ENCODE peak calls at places on chromosomes 1 and 21, in nine cellular contexts. L is stromal cell of bone marrow; U is activated CD4-positive, alpha-beta T cell treated with anti-CD3 and anti-CD28 coated beads, Interleukin-2, amount 10 ng/mL, durations not matched to agents 7 days and 5 days; B is body of pancreas; N is heart left ventricle; Z is stimulated activated CD4-positive, alpha-beta T cell treated with anti-CD3 and anti-CD28 coated beads, Interleukin-4, amount 100 ng/mL, for 1 hour; Y is amygdala; F is AG09319; K is fibroblast of lung. I is an unnamed sample.

GRCh38 chr1:40316595-40317393 is at the start of gene COL9A2:
- DNase-seq in B (peak), Y (peak), K (no peak), N (no peak), Z (peak), F (no peak), L (no peak), U (peak), I (no peak)

GRCh38 chr21:18023099-18023498 is 203.9 kb upstream of the C21orf91 start:
- DNase-seq in U (no peak), Z (no peak), L (no peak), Y (no peak), F (no peak), B (no peak), K (no peak), N (no peak), I (no peak)

GRCh38 chr1:3069491-3070303 is 694 bp downstream of the PRDM16 start:
- DNase-seq in Y (peak), N (peak), B (peak), U (no peak), L (peak), K (peak), Z (no peak), F (peak), I (peak)

GRCh38 chr1:54413295-54413694 is 7.1 kb upstream of the SSBP3 start:
- DNase-seq in N (peak), Z (no peak), B (peak), F (no peak), K (peak), U (peak), Y (peak), L (peak), I (peak)

GRCh38 chr1:168091063-168091462 is 45.7 kb downstream of the GPR161 start:
- DNase-seq in B (no peak), K (no peak), N (no peak), F (no peak), Y (no peak), Z (no peak), L (no peak), U (no peak), I (no peak)

GRCh38 chr1:39076127-39076798 is 50.1 kb downstream of the NDUFS5 start:
- DNase-seq in K (peak), U (no peak), L (peak), N (peak), F (no peak), Y (peak), B (peak), Z (no peak), I (no peak)

GRCh38 chr1:194279975-194280374 is 1093.6 kb upstream of the B3GALT2 start:
- DNase-seq in L (no peak), Y (no peak), B (no peak), N (no peak), U (no peak), F (no peak), K (no peak), Z (no peak), I (no peak)

GRCh38 chr1:244361764-244362473 is 89.8 kb downstream of the ADSS2 start:
- DNase-seq in Z (no peak), K (peak), L (peak), F (peak), N (no peak), Y (no peak), B (no peak), U (no peak), I (peak)

GRCh38 chr1:57908471-57908870 is 484.6 kb upstream of the DAB1 start:
- DNase-seq in L (no peak), N (no peak), B (no peak), F (no peak), K (no peak), Y (no peak), Z (no peak), U (no peak), I (no peak)

GRCh38 chr1:221347706-221348105 is 394.2 kb downstream of the DUSP10 start:
- DNase-seq in B (no peak), U (no peak), N (no peak), F (no peak), Y (no peak), Z (no peak), L (no peak), K (no peak), I (no peak)

GRCh38 chr1:156045070-156045469 is 8.5 kb downstream of the UBQLN4 start:
- DNase-seq in Y (no peak), N (no peak), K (no peak), B (no peak), F (no peak), U (no peak), L (no peak), Z (no peak), I (no peak)

GRCh38 chr21:42058631-42059111 is 12.4 kb upstream of the UMODL1 start:
- DNase-seq in U (no peak), N (no peak), F (no peak), B (no peak), L (no peak), Z (no peak), Y (no peak), K (no peak), I (no peak)

GRCh38 chr1:163248064-163248463 is 45.3 kb upstream of the RGS5 start:
- DNase-seq in N (no peak), U (no peak), F (no peak), B (no peak), Z (no peak), L (no peak), Y (no peak), K (no peak), I (no peak)

GRCh38 chr1:2237773-2238172 is 9.7 kb downstream of the SKI start:
- DNase-seq in B (no peak), F (no peak), Z (no peak), K (peak), Y (no peak), L (no peak), U (no peak), N (peak), I (no peak)

GRCh38 chr1:171841931-171842723 is 829 bp downstream of the DNM3 start:
- DNase-seq in U (peak), Z (peak), F (no peak), B (no peak), Y (peak), K (peak), N (peak), L (no peak), I (no peak)

GRCh38 chr1:86259390-86259789 is 102.8 kb upstream of the COL24A1 start:
- DNase-seq in N (no peak), U (no peak), Z (no peak), Y (no peak), K (peak), L (peak), B (no peak), F (no peak), I (no peak)

GRCh38 chr1:66058558-66058957 is 265.9 kb downstream of the PDE4B start:
- DNase-seq in K (no peak), Z (no peak), L (no peak), N (no peak), Y (no peak), B (no peak), U (no peak), F (no peak), I (no peak)

GRCh38 chr1:215617979-215618378 is 50.9 kb downstream of the KCTD3 start:
- DNase-seq in B (no peak), Y (no peak), F (no peak), N (no peak), K (no peak), U (no peak), L (no peak), Z (no peak), I (peak)

GRCh38 chr1:147246910-147247655 is 4.6 kb downstream of the CHD1L start:
- DNase-seq in Y (no peak), Z (no peak), K (no peak), N (no peak), U (no peak), B (no peak), L (no peak), F (no peak), I (no peak)

GRCh38 chr1:154351363-154352068 is 26.2 kb downstream of the ATP8B2 start:
- DNase-seq in U (no peak), N (no peak), L (no peak), Z (no peak), K (no peak), Y (no peak), B (peak), F (no peak), I (no peak)

GRCh38 chr1:207649204-207649753 is 4.3 kb downstream of the CR1L start:
- DNase-seq in Y (no peak), N (no peak), K (no peak), F (no peak), U (no peak), B (no peak), L (no peak), Z (no peak), I (no peak)

GRCh38 chr1:108512239-108513071 is 47.4 kb upstream of the EEIG2 start:
- DNase-seq in B (no peak), F (no peak), U (peak), L (peak), K (peak), Y (no peak), Z (no peak), N (no peak), I (no peak)

GRCh38 chr1:167715653-167716302 is 6.0 kb upstream of the MPZL1 start:
- DNase-seq in Z (no peak), B (no peak), Y (no peak), L (no peak), N (no peak), K (peak), U (no peak), F (no peak), I (no peak)

GRCh38 chr1:216064643-216065042 is 358.6 kb downstream of the USH2A start:
- DNase-seq in L (no peak), B (no peak), Z (no peak), N (no peak), K (no peak), F (no peak), U (no peak), Y (no peak), I (no peak)

GRCh38 chr1:117105003-117105402 is 16.5 kb downstream of the TRIM45 start:
- DNase-seq in F (peak), B (no peak), Y (no peak), K (peak), N (no peak), Z (no peak), U (no peak), L (no peak), I (no peak)

GRCh38 chr1:168989985-168990384 is 116.5 kb upstream of the ATP1B1 start:
- DNase-seq in L (no peak), K (no peak), N (no peak), F (no peak), Z (no peak), B (no peak), Y (no peak), U (no peak), I (no peak)

GRCh38 chr1:110150330-110151174 is at the start of gene SLC6A17:
- DNase-seq in F (no peak), B (peak), N (no peak), K (peak), U (no peak), Y (peak), L (peak), Z (peak), I (no peak)

GRCh38 chr1:56773341-56774066 is 45.7 kb downstream of the FYB2 start:
- DNase-seq in U (no peak), Y (no peak), F (no peak), K (no peak), Z (no peak), B (no peak), N (no peak), L (peak), I (no peak)

GRCh38 chr1:171898956-171899355 is 57.7 kb downstream of the DNM3 start:
- DNase-seq in K (peak), B (no peak), L (no peak), Z (no peak), F (no peak), U (no peak), Y (peak), N (no peak), I (no peak)

GRCh38 chr1:86151427-86151826 is 5.1 kb downstream of the COL24A1 start:
- DNase-seq in L (peak), U (no peak), B (no peak), F (no peak), N (no peak), Y (no peak), K (peak), Z (no peak), I (no peak)

I was measured in H4.